ENCODE peak calls at places on chromosomes 4 and X, in eight cellular contexts. G is neuronal stem cell, P is H1, B is ascending aorta, V is fibroblast of lung, I is HCT116, M is substantia nigra, U is GM23248. O is an unnamed sample.

GRCh38 chr4:6245246-6246169 is 24.1 kb upstream of the WFS1 start:
- DNase-seq in G (no peak), I (no peak), B (no peak), P (no peak), U (no peak), V (peak; percentile 3), M (peak; percentile 46), O (no peak)

GRCh38 chrX:10938371-10938982 is 172.7 kb upstream of the HCCS start:
- DNase-seq in M (no peak), B (no peak), P (no peak), U (no peak), V (no peak), I (no peak), G (no peak), O (no peak)

GRCh38 chr4:184097240-184097619 is 120.4 kb downstream of the ENPP6 start:
- DNase-seq in V (no peak), B (peak; percentile 76), M (peak; percentile 58), G (no peak), U (peak; percentile 20), P (peak; percentile 56), I (no peak), O (no peak)

GRCh38 chr4:5361968-5362367 is 310.7 kb downstream of the STK32B start:
- DNase-seq in P (no peak), V (no peak), U (peak; percentile 40), M (no peak), B (no peak), I (no peak), G (peak; percentile 51), O (no peak)

GRCh38 chr4:20028694-20029093 is 223.0 kb upstream of the SLIT2 start:
- DNase-seq in M (no peak), V (peak; percentile 71), I (peak; percentile 3), G (no peak), P (no peak), U (peak; percentile 74), B (no peak), O (peak; percentile 34)

GRCh38 chrX:135434258-135435138 is 12.8 kb downstream of the SMIM10L2A start:
- DNase-seq in I (no peak), M (no peak), P (no peak), B (no peak), G (no peak), U (no peak), V (no peak), O (no peak)

GRCh38 chr4:8858925-8859210 is 12.8 kb downstream of the HMX1 start:
- DNase-seq in V (no peak), M (no peak), I (no peak), P (no peak), B (no peak), U (no peak), G (no peak), O (no peak)

GRCh38 chr4:76624271-76624681 is 189.2 kb downstream of the SHROOM3 start:
- DNase-seq in G (peak; percentile 26), B (peak; percentile 92), P (no peak), I (no peak), M (no peak), U (peak; percentile 96), V (peak; percentile 98), O (peak; percentile 74)

GRCh38 chrX:2548731-2549423 is 48.1 kb upstream of the DHRSX start:
- DNase-seq in M (no peak), B (no peak), I (no peak), U (no peak), G (no peak), P (no peak), V (no peak), O (no peak)

GRCh38 chrX:136497556-136498048 is at the start of gene HTATSF1:
- DNase-seq in P (no peak), G (peak; percentile 2), B (no peak), U (no peak), I (no peak), V (no peak), M (no peak), O (peak; percentile 2)

GRCh38 chrX:1466232-1466661 is 13.5 kb upstream of the ASMTL start:
- DNase-seq in I (no peak), P (no peak), M (no peak), U (no peak), G (no peak), V (no peak), B (peak; percentile 50), O (no peak)

DNA sequence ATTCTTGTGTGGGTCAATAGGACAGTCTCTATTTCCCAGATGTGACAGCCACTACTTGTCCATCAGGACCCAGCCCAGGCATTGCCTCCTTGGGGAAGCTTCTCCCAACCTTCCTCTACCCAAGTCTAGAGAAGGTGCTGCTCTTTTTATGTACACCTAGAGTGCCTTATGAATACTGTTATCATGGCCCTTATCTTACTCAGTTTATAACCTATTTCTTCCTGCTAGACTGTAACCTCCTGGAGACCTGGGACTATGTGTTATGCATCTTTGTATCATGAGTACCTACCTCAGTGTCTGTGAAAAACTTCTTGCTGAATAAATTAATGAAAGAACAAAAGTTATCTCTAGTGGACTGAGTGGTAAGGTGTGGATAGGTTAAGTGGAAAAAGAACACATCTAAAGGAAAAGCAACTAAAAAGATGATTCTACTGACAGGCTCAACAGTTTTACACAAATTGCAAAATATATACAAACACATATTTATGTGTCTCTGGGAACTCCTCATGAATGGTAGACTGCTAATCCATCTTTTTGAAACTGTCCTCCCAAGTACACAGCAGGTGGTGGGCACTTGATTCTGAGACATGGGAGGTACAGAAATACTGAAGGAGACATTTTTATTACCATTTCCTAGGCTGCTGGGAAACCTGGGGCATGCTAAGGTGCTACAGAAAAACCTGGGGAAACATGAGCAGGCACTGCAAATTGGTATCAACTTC is 106.6 kb downstream of the SH3RF1 start:
- DNase-seq in M (no peak), I (no peak), G (no peak), V (no peak), B (no peak), P (no peak), U (no peak), O (no peak)
- H3K27ac ChIP-seq in M (no peak overlapping the region), I (no peak overlapping the region), G (no peak overlapping the region), V (peak overlapping the region; percentile 6), B (no peak overlapping the region), P (no peak overlapping the region), U (peak overlapping the region; percentile 63), O (no peak overlapping the region)

GRCh38 chr4:16684083-16684482 is 214.4 kb downstream of the LDB2 start:
- DNase-seq in B (no peak), P (no peak), M (no peak), I (no peak), V (peak; percentile 68), U (peak; percentile 85), G (no peak), O (no peak)
- H3K27ac ChIP-seq in B (peak overlapping the region; percentile 26), P (no peak overlapping the region), M (no peak overlapping the region), I (no peak overlapping the region), V (peak overlapping the region; percentile 76), U (peak overlapping the region; percentile 89), G (no peak overlapping the region), O (no peak overlapping the region)

DNA sequence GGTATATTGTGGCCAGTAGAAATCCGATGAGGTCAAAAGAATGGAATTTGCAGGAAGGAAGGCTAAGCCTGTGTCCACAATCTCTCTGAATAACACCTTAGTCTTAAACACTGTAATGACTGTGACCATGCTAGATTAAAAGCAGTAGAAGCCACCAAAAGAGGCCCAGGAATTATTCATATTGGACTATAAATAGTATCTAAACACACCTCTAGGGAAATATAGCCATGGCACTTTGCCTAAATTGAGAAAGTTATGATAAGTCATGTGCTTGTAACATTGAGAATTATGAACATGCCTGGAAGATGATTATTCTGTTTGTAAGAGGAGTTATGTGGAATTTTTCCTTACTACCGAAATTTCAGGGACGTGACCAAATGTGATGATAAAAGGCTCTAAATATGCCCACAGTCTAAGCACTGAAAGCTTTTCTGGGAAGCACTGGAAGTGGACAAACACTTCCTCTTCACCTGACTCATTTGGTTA is 298.5 kb downstream of the KCTD8 start:
- DNase-seq in B (no peak), V (peak; percentile 80), U (no peak), P (no peak), G (no peak), M (no peak), I (no peak), O (peak; percentile 69)
- H3K27ac ChIP-seq in B (no peak overlapping the region), V (no peak overlapping the region), U (no peak overlapping the region), P (no peak overlapping the region), G (no peak overlapping the region), M (no peak overlapping the region), I (no peak overlapping the region), O (no peak overlapping the region)

GRCh38 chr4:85457752-85458467 is 17.0 kb upstream of the ARHGAP24 start:
- DNase-seq in I (no peak), G (no peak), P (no peak), B (no peak), U (no peak), M (no peak), V (no peak), O (no peak)

GRCh38 chr4:85455942-85456341 is 19.0 kb upstream of the ARHGAP24 start:
- DNase-seq in P (no peak), I (no peak), V (no peak), B (no peak), U (no peak), M (no peak), G (no peak), O (peak; percentile 17)

DNA sequence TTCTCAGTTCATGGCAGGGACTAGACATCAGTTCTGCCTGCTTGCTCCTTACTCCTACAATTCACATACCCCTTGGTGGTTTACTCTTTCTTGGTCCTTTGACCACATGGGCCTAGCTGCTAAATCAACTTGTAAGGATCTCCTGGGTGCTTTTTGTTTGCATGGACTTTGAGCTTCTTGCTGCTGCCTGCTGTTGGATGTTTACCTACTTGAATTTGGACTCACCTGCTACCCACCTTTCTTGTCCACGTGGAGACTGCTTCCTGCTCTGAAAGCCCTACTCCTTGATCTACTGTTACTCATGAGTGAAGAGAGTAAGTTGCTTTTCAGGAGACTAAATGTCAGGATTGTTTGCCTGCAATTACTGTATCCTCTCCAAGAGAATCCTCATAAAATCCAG is 15.2 kb upstream of the ARHGAP24 start:
- DNase-seq in M (no peak), V (no peak), I (no peak), G (no peak), B (no peak), P (no peak), U (no peak), O (no peak)
- H3K27ac ChIP-seq in M (no peak overlapping the region), V (no peak overlapping the region), I (no peak overlapping the region), G (no peak overlapping the region), B (no peak overlapping the region), P (no peak overlapping the region), U (no peak overlapping the region), O (no peak overlapping the region)

DNA sequence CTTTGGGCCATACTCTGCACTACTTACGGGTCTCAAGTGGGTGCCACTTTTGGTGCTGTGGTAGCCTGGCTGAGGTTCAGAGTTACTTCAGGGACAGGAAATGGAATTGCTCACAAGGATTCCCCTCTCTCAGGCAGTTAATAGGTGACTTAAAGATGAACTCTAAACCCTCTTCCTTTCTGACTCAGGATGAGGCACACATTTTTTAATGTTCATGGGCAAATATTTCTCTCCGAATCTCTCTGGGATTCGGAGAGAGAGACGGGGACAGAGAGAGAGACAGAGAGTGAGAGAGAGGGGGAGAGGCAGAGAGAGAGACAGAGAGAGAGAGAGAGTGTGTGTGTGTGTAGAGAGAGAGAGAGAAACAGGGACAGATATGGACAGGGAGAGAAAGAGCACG is 79.8 kb downstream of the NYX start:
- DNase-seq in I (no peak), P (no peak), V (peak; percentile 45), G (no peak), U (peak; percentile 42), B (no peak), M (no peak), O (peak; percentile 37)
- H3K27ac ChIP-seq in I (no peak overlapping the region), P (no peak overlapping the region), V (no peak overlapping the region), G (no peak overlapping the region), U (peak overlapping the region; percentile 41), B (no peak overlapping the region), M (no peak overlapping the region), O (no peak overlapping the region)

GRCh38 chrX:46961097-46961496 is 48.9 kb downstream of the JADE3 start:
- DNase-seq in V (no peak), P (no peak), U (no peak), M (no peak), I (no peak), G (no peak), B (no peak), O (no peak)
- H3K27ac ChIP-seq in V (no peak overlapping the region), P (no peak overlapping the region), U (no peak overlapping the region), M (no peak overlapping the region), I (no peak overlapping the region), G (no peak overlapping the region), B (no peak overlapping the region), O (no peak overlapping the region)

O was measured in foreskin keratinocyte.